ENCODE peak calls at places on chromosome 15, in eight cellular contexts. One of them, this sample, is unnamed.

GRCh38 chr15:94478763-94479162 is 247.4 kb downstream of the MCTP2 start:
- DNase-seq in stimulated activated naive B cell treated with anti-CD40 and anti-IgM and Interleukin-4, amounts not matched to agents 10 μg/mL and 1 μg/mL and 100 μg/mL, for 72 hours: no peak
- DNase-seq in glutamatergic neuron: peak; percentile 18
- DNase-seq in stimulated activated CD8-positive, alpha-beta memory T cell treated with anti-CD3 and anti-CD28 coated beads, Interleukin-15, amount 100 ng/mL, for 4 hours: no peak
- DNase-seq in CD8-positive, alpha-beta T cell: no peak
- DNase-seq in H4: no peak
- DNase-seq in HTR-8/SVneo: no peak
- DNase-seq in GM10248: no peak
- DNase-seq in this sample: no peak

GRCh38 chr15:77702211-77702957 is 69.7 kb upstream of the LINGO1 start:
- DNase-seq in stimulated activated naive B cell treated with anti-CD40 and anti-IgM and Interleukin-4, amounts not matched to agents 10 μg/mL and 1 μg/mL and 100 μg/mL, for 72 hours: no peak
- DNase-seq in glutamatergic neuron: no peak
- DNase-seq in stimulated activated CD8-positive, alpha-beta memory T cell treated with anti-CD3 and anti-CD28 coated beads, Interleukin-15, amount 100 ng/mL, for 4 hours: no peak
- DNase-seq in CD8-positive, alpha-beta T cell: no peak
- DNase-seq in H4: no peak
- DNase-seq in HTR-8/SVneo: peak; percentile 54
- DNase-seq in GM10248: peak; percentile 53
- DNase-seq in this sample: no peak

GRCh38 chr15:92979011-92979701 is 79.0 kb downstream of the CHD2 start:
- DNase-seq in stimulated activated naive B cell treated with anti-CD40 and anti-IgM and Interleukin-4, amounts not matched to agents 10 μg/mL and 1 μg/mL and 100 μg/mL, for 72 hours: no peak
- DNase-seq in glutamatergic neuron: no peak
- DNase-seq in stimulated activated CD8-positive, alpha-beta memory T cell treated with anti-CD3 and anti-CD28 coated beads, Interleukin-15, amount 100 ng/mL, for 4 hours: no peak
- DNase-seq in CD8-positive, alpha-beta T cell: no peak
- DNase-seq in H4: no peak
- DNase-seq in HTR-8/SVneo: no peak
- DNase-seq in GM10248: peak; percentile 13
- DNase-seq in this sample: no peak

GRCh38 chr15:72968531-72968922 is 83.7 kb upstream of the NEO1 start:
- DNase-seq in stimulated activated naive B cell treated with anti-CD40 and anti-IgM and Interleukin-4, amounts not matched to agents 10 μg/mL and 1 μg/mL and 100 μg/mL, for 72 hours: no peak
- DNase-seq in glutamatergic neuron: no peak
- DNase-seq in stimulated activated CD8-positive, alpha-beta memory T cell treated with anti-CD3 and anti-CD28 coated beads, Interleukin-15, amount 100 ng/mL, for 4 hours: no peak
- DNase-seq in CD8-positive, alpha-beta T cell: no peak
- DNase-seq in H4: no peak
- DNase-seq in HTR-8/SVneo: no peak
- DNase-seq in GM10248: no peak
- DNase-seq in this sample: no peak

GRCh38 chr15:81270781-81271491 is 53.0 kb downstream of the STARD5 start:
- DNase-seq in stimulated activated naive B cell treated with anti-CD40 and anti-IgM and Interleukin-4, amounts not matched to agents 10 μg/mL and 1 μg/mL and 100 μg/mL, for 72 hours: no peak
- DNase-seq in glutamatergic neuron: no peak
- DNase-seq in stimulated activated CD8-positive, alpha-beta memory T cell treated with anti-CD3 and anti-CD28 coated beads, Interleukin-15, amount 100 ng/mL, for 4 hours: no peak
- DNase-seq in CD8-positive, alpha-beta T cell: no peak
- DNase-seq in H4: no peak
- DNase-seq in HTR-8/SVneo: no peak
- DNase-seq in GM10248: no peak
- DNase-seq in this sample: no peak

GRCh38 chr15:73959012-73959581 is 32.8 kb downstream of the LOXL1 start:
- DNase-seq in stimulated activated naive B cell treated with anti-CD40 and anti-IgM and Interleukin-4, amounts not matched to agents 10 μg/mL and 1 μg/mL and 100 μg/mL, for 72 hours: no peak
- DNase-seq in glutamatergic neuron: no peak
- DNase-seq in stimulated activated CD8-positive, alpha-beta memory T cell treated with anti-CD3 and anti-CD28 coated beads, Interleukin-15, amount 100 ng/mL, for 4 hours: no peak
- DNase-seq in CD8-positive, alpha-beta T cell: no peak
- DNase-seq in H4: peak; percentile 76
- DNase-seq in HTR-8/SVneo: no peak
- DNase-seq in GM10248: no peak
- DNase-seq in this sample: no peak

GRCh38 chr15:39084683-39085530 is 496.0 kb upstream of the THBS1 start:
- DNase-seq in stimulated activated naive B cell treated with anti-CD40 and anti-IgM and Interleukin-4, amounts not matched to agents 10 μg/mL and 1 μg/mL and 100 μg/mL, for 72 hours: no peak
- DNase-seq in glutamatergic neuron: no peak
- DNase-seq in stimulated activated CD8-positive, alpha-beta memory T cell treated with anti-CD3 and anti-CD28 coated beads, Interleukin-15, amount 100 ng/mL, for 4 hours: no peak
- DNase-seq in CD8-positive, alpha-beta T cell: no peak
- DNase-seq in H4: peak; percentile 82
- DNase-seq in HTR-8/SVneo: no peak
- DNase-seq in GM10248: no peak
- DNase-seq in this sample: peak; percentile 74

GRCh38 chr15:32730677-32731654 is 13.2 kb downstream of the GREM1 start:
- DNase-seq in stimulated activated naive B cell treated with anti-CD40 and anti-IgM and Interleukin-4, amounts not matched to agents 10 μg/mL and 1 μg/mL and 100 μg/mL, for 72 hours: peak; percentile 15
- DNase-seq in glutamatergic neuron: peak; percentile 32
- DNase-seq in stimulated activated CD8-positive, alpha-beta memory T cell treated with anti-CD3 and anti-CD28 coated beads, Interleukin-15, amount 100 ng/mL, for 4 hours: no peak
- DNase-seq in CD8-positive, alpha-beta T cell: no peak
- DNase-seq in H4: no peak
- DNase-seq in HTR-8/SVneo: no peak
- DNase-seq in GM10248: no peak
- DNase-seq in this sample: no peak

GRCh38 chr15:95025924-95026728 is 794.8 kb downstream of the MCTP2 start:
- DNase-seq in stimulated activated naive B cell treated with anti-CD40 and anti-IgM and Interleukin-4, amounts not matched to agents 10 μg/mL and 1 μg/mL and 100 μg/mL, for 72 hours: no peak
- DNase-seq in glutamatergic neuron: peak; percentile 70
- DNase-seq in stimulated activated CD8-positive, alpha-beta memory T cell treated with anti-CD3 and anti-CD28 coated beads, Interleukin-15, amount 100 ng/mL, for 4 hours: no peak
- DNase-seq in CD8-positive, alpha-beta T cell: no peak
- DNase-seq in H4: peak; percentile 55
- DNase-seq in HTR-8/SVneo: peak; percentile 48
- DNase-seq in GM10248: no peak
- DNase-seq in this sample: no peak

GRCh38 chr15:57283774-57284508 is 92.4 kb upstream of the CGNL1 start:
- DNase-seq in stimulated activated naive B cell treated with anti-CD40 and anti-IgM and Interleukin-4, amounts not matched to agents 10 μg/mL and 1 μg/mL and 100 μg/mL, for 72 hours: no peak
- DNase-seq in glutamatergic neuron: no peak
- DNase-seq in stimulated activated CD8-positive, alpha-beta memory T cell treated with anti-CD3 and anti-CD28 coated beads, Interleukin-15, amount 100 ng/mL, for 4 hours: no peak
- DNase-seq in CD8-positive, alpha-beta T cell: no peak
- DNase-seq in H4: no peak
- DNase-seq in HTR-8/SVneo: no peak
- DNase-seq in GM10248: no peak
- DNase-seq in this sample: no peak

GRCh38 chr15:92159906-92160841 is 233.5 kb upstream of the ST8SIA2 start:
- DNase-seq in stimulated activated naive B cell treated with anti-CD40 and anti-IgM and Interleukin-4, amounts not matched to agents 10 μg/mL and 1 μg/mL and 100 μg/mL, for 72 hours: no peak
- DNase-seq in glutamatergic neuron: no peak
- DNase-seq in stimulated activated CD8-positive, alpha-beta memory T cell treated with anti-CD3 and anti-CD28 coated beads, Interleukin-15, amount 100 ng/mL, for 4 hours: no peak
- DNase-seq in CD8-positive, alpha-beta T cell: no peak
- DNase-seq in H4: no peak
- DNase-seq in HTR-8/SVneo: no peak
- DNase-seq in GM10248: no peak
- DNase-seq in this sample: no peak

GRCh38 chr15:63210151-63211051 is 21.0 kb downstream of the RAB8B start:
- DNase-seq in stimulated activated naive B cell treated with anti-CD40 and anti-IgM and Interleukin-4, amounts not matched to agents 10 μg/mL and 1 μg/mL and 100 μg/mL, for 72 hours: no peak
- DNase-seq in glutamatergic neuron: no peak
- DNase-seq in stimulated activated CD8-positive, alpha-beta memory T cell treated with anti-CD3 and anti-CD28 coated beads, Interleukin-15, amount 100 ng/mL, for 4 hours: no peak
- DNase-seq in CD8-positive, alpha-beta T cell: no peak
- DNase-seq in H4: no peak
- DNase-seq in HTR-8/SVneo: no peak
- DNase-seq in GM10248: no peak
- DNase-seq in this sample: no peak

GRCh38 chr15:82832601-82833209 is 23.3 kb downstream of the WHAMM start:
- DNase-seq in stimulated activated naive B cell treated with anti-CD40 and anti-IgM and Interleukin-4, amounts not matched to agents 10 μg/mL and 1 μg/mL and 100 μg/mL, for 72 hours: peak; percentile 52
- DNase-seq in glutamatergic neuron: no peak
- DNase-seq in stimulated activated CD8-positive, alpha-beta memory T cell treated with anti-CD3 and anti-CD28 coated beads, Interleukin-15, amount 100 ng/mL, for 4 hours: no peak
- DNase-seq in CD8-positive, alpha-beta T cell: no peak
- DNase-seq in H4: peak; percentile 69
- DNase-seq in HTR-8/SVneo: peak; percentile 78
- DNase-seq in GM10248: peak; percentile 73
- DNase-seq in this sample: no peak

GRCh38 chr15:97745481-97746071 is 214.9 kb upstream of the ARRDC4 start:
- DNase-seq in stimulated activated naive B cell treated with anti-CD40 and anti-IgM and Interleukin-4, amounts not matched to agents 10 μg/mL and 1 μg/mL and 100 μg/mL, for 72 hours: no peak
- DNase-seq in glutamatergic neuron: peak; percentile 51
- DNase-seq in stimulated activated CD8-positive, alpha-beta memory T cell treated with anti-CD3 and anti-CD28 coated beads, Interleukin-15, amount 100 ng/mL, for 4 hours: no peak
- DNase-seq in CD8-positive, alpha-beta T cell: no peak
- DNase-seq in H4: peak; percentile 39
- DNase-seq in HTR-8/SVneo: peak; percentile 17
- DNase-seq in GM10248: peak; percentile 35
- DNase-seq in this sample: no peak

GRCh38 chr15:73930790-73931281 is 4.6 kb downstream of the LOXL1 start:
- DNase-seq in stimulated activated naive B cell treated with anti-CD40 and anti-IgM and Interleukin-4, amounts not matched to agents 10 μg/mL and 1 μg/mL and 100 μg/mL, for 72 hours: no peak
- DNase-seq in glutamatergic neuron: no peak
- DNase-seq in stimulated activated CD8-positive, alpha-beta memory T cell treated with anti-CD3 and anti-CD28 coated beads, Interleukin-15, amount 100 ng/mL, for 4 hours: no peak
- DNase-seq in CD8-positive, alpha-beta T cell: no peak
- DNase-seq in H4: no peak
- DNase-seq in HTR-8/SVneo: no peak
- DNase-seq in GM10248: no peak
- DNase-seq in this sample: peak; percentile 35

GRCh38 chr15:101514318-101514717 is 24.8 kb upstream of the PCSK6 start:
- DNase-seq in stimulated activated naive B cell treated with anti-CD40 and anti-IgM and Interleukin-4, amounts not matched to agents 10 μg/mL and 1 μg/mL and 100 μg/mL, for 72 hours: no peak
- DNase-seq in glutamatergic neuron: no peak
- DNase-seq in stimulated activated CD8-positive, alpha-beta memory T cell treated with anti-CD3 and anti-CD28 coated beads, Interleukin-15, amount 100 ng/mL, for 4 hours: no peak
- DNase-seq in CD8-positive, alpha-beta T cell: no peak
- DNase-seq in H4: no peak
- DNase-seq in HTR-8/SVneo: no peak
- DNase-seq in GM10248: no peak
- DNase-seq in this sample: no peak

GRCh38 chr15:93072440-93073394 is 16.3 kb downstream of the RGMA start:
- DNase-seq in stimulated activated naive B cell treated with anti-CD40 and anti-IgM and Interleukin-4, amounts not matched to agents 10 μg/mL and 1 μg/mL and 100 μg/mL, for 72 hours: no peak
- DNase-seq in glutamatergic neuron: peak; percentile 82
- DNase-seq in stimulated activated CD8-positive, alpha-beta memory T cell treated with anti-CD3 and anti-CD28 coated beads, Interleukin-15, amount 100 ng/mL, for 4 hours: no peak
- DNase-seq in CD8-positive, alpha-beta T cell: no peak
- DNase-seq in H4: peak; percentile 19
- DNase-seq in HTR-8/SVneo: peak; percentile 74
- DNase-seq in GM10248: no peak
- DNase-seq in this sample: no peak

GRCh38 chr15:58241872-58242271 is 103.7 kb downstream of the AQP9 start:
- DNase-seq in stimulated activated naive B cell treated with anti-CD40 and anti-IgM and Interleukin-4, amounts not matched to agents 10 μg/mL and 1 μg/mL and 100 μg/mL, for 72 hours: no peak
- DNase-seq in glutamatergic neuron: no peak
- DNase-seq in stimulated activated CD8-positive, alpha-beta memory T cell treated with anti-CD3 and anti-CD28 coated beads, Interleukin-15, amount 100 ng/mL, for 4 hours: no peak
- DNase-seq in CD8-positive, alpha-beta T cell: no peak
- DNase-seq in H4: no peak
- DNase-seq in HTR-8/SVneo: no peak
- DNase-seq in GM10248: no peak
- DNase-seq in this sample: no peak

GRCh38 chr15:48723964-48724363 is 78.5 kb upstream of the FBN1 start:
- DNase-seq in stimulated activated naive B cell treated with anti-CD40 and anti-IgM and Interleukin-4, amounts not matched to agents 10 μg/mL and 1 μg/mL and 100 μg/mL, for 72 hours: no peak
- DNase-seq in glutamatergic neuron: no peak
- DNase-seq in stimulated activated CD8-positive, alpha-beta memory T cell treated with anti-CD3 and anti-CD28 coated beads, Interleukin-15, amount 100 ng/mL, for 4 hours: no peak
- DNase-seq in CD8-positive, alpha-beta T cell: no peak
- DNase-seq in H4: no peak
- DNase-seq in HTR-8/SVneo: no peak
- DNase-seq in GM10248: no peak
- DNase-seq in this sample: no peak

GRCh38 chr15:39579487-39580116 is 1.3 kb upstream of the THBS1 start:
- DNase-seq in stimulated activated naive B cell treated with anti-CD40 and anti-IgM and Interleukin-4, amounts not matched to agents 10 μg/mL and 1 μg/mL and 100 μg/mL, for 72 hours: no peak
- DNase-seq in glutamatergic neuron: no peak
- DNase-seq in stimulated activated CD8-positive, alpha-beta memory T cell treated with anti-CD3 and anti-CD28 coated beads, Interleukin-15, amount 100 ng/mL, for 4 hours: no peak
- DNase-seq in CD8-positive, alpha-beta T cell: no peak
- DNase-seq in H4: peak; percentile 88
- DNase-seq in HTR-8/SVneo: peak; percentile 65
- DNase-seq in GM10248: no peak
- DNase-seq in this sample: no peak

GRCh38 chr15:96276438-96277210 is 53.9 kb upstream of the NR2F2 start:
- DNase-seq in stimulated activated naive B cell treated with anti-CD40 and anti-IgM and Interleukin-4, amounts not matched to agents 10 μg/mL and 1 μg/mL and 100 μg/mL, for 72 hours: no peak
- DNase-seq in glutamatergic neuron: no peak
- DNase-seq in stimulated activated CD8-positive, alpha-beta memory T cell treated with anti-CD3 and anti-CD28 coated beads, Interleukin-15, amount 100 ng/mL, for 4 hours: no peak
- DNase-seq in CD8-positive, alpha-beta T cell: no peak
- DNase-seq in H4: no peak
- DNase-seq in HTR-8/SVneo: no peak
- DNase-seq in GM10248: no peak
- DNase-seq in this sample: no peak

GRCh38 chr15:88624156-88624970 is 3.2 kb downstream of the AEN start:
- DNase-seq in stimulated activated naive B cell treated with anti-CD40 and anti-IgM and Interleukin-4, amounts not matched to agents 10 μg/mL and 1 μg/mL and 100 μg/mL, for 72 hours: peak; percentile 24
- DNase-seq in glutamatergic neuron: no peak
- DNase-seq in stimulated activated CD8-positive, alpha-beta memory T cell treated with anti-CD3 and anti-CD28 coated beads, Interleukin-15, amount 100 ng/mL, for 4 hours: no peak
- DNase-seq in CD8-positive, alpha-beta T cell: no peak
- DNase-seq in H4: no peak
- DNase-seq in HTR-8/SVneo: peak; percentile 37
- DNase-seq in GM10248: peak; percentile 70
- DNase-seq in this sample: no peak

GRCh38 chr15:69313437-69314000 is 14.8 kb downstream of the PAQR5 start:
- DNase-seq in stimulated activated naive B cell treated with anti-CD40 and anti-IgM and Interleukin-4, amounts not matched to agents 10 μg/mL and 1 μg/mL and 100 μg/mL, for 72 hours: no peak
- DNase-seq in glutamatergic neuron: no peak
- DNase-seq in stimulated activated CD8-positive, alpha-beta memory T cell treated with anti-CD3 and anti-CD28 coated beads, Interleukin-15, amount 100 ng/mL, for 4 hours: no peak
- DNase-seq in CD8-positive, alpha-beta T cell: no peak
- DNase-seq in H4: no peak
- DNase-seq in HTR-8/SVneo: no peak
- DNase-seq in GM10248: no peak
- DNase-seq in this sample: peak; percentile 20

GRCh38 chr15:40930430-40931299 is 1.5 kb downstream of the DLL4 start:
- DNase-seq in stimulated activated naive B cell treated with anti-CD40 and anti-IgM and Interleukin-4, amounts not matched to agents 10 μg/mL and 1 μg/mL and 100 μg/mL, for 72 hours: no peak
- DNase-seq in glutamatergic neuron: peak; percentile 75
- DNase-seq in stimulated activated CD8-positive, alpha-beta memory T cell treated with anti-CD3 and anti-CD28 coated beads, Interleukin-15, amount 100 ng/mL, for 4 hours: no peak
- DNase-seq in CD8-positive, alpha-beta T cell: no peak
- DNase-seq in H4: no peak
- DNase-seq in HTR-8/SVneo: no peak
- DNase-seq in GM10248: peak; percentile 74
- DNase-seq in this sample: no peak

GRCh38 chr15:47292638-47293037 is 424.7 kb upstream of the SEMA6D start:
- DNase-seq in stimulated activated naive B cell treated with anti-CD40 and anti-IgM and Interleukin-4, amounts not matched to agents 10 μg/mL and 1 μg/mL and 100 μg/mL, for 72 hours: no peak
- DNase-seq in glutamatergic neuron: no peak
- DNase-seq in stimulated activated CD8-positive, alpha-beta memory T cell treated with anti-CD3 and anti-CD28 coated beads, Interleukin-15, amount 100 ng/mL, for 4 hours: no peak
- DNase-seq in CD8-positive, alpha-beta T cell: no peak
- DNase-seq in H4: no peak
- DNase-seq in HTR-8/SVneo: no peak
- DNase-seq in GM10248: no peak
- DNase-seq in this sample: no peak

GRCh38 chr15:101446527-101447167 is 42.9 kb downstream of the PCSK6 start:
- DNase-seq in stimulated activated naive B cell treated with anti-CD40 and anti-IgM and Interleukin-4, amounts not matched to agents 10 μg/mL and 1 μg/mL and 100 μg/mL, for 72 hours: no peak
- DNase-seq in glutamatergic neuron: no peak
- DNase-seq in stimulated activated CD8-positive, alpha-beta memory T cell treated with anti-CD3 and anti-CD28 coated beads, Interleukin-15, amount 100 ng/mL, for 4 hours: no peak
- DNase-seq in CD8-positive, alpha-beta T cell: no peak
- DNase-seq in H4: no peak
- DNase-seq in HTR-8/SVneo: no peak
- DNase-seq in GM10248: no peak
- DNase-seq in this sample: no peak

GRCh38 chr15:51982013-51982769 is 10.6 kb upstream of the LEO1 start:
- DNase-seq in stimulated activated naive B cell treated with anti-CD40 and anti-IgM and Interleukin-4, amounts not matched to agents 10 μg/mL and 1 μg/mL and 100 μg/mL, for 72 hours: no peak
- DNase-seq in glutamatergic neuron: no peak
- DNase-seq in stimulated activated CD8-positive, alpha-beta memory T cell treated with anti-CD3 and anti-CD28 coated beads, Interleukin-15, amount 100 ng/mL, for 4 hours: no peak
- DNase-seq in CD8-positive, alpha-beta T cell: no peak
- DNase-seq in H4: peak; percentile 92
- DNase-seq in HTR-8/SVneo: peak; percentile 73
- DNase-seq in GM10248: peak; percentile 78
- DNase-seq in this sample: no peak

GRCh38 chr15:32706704-32707103 is 11.1 kb upstream of the GREM1 start:
- DNase-seq in stimulated activated naive B cell treated with anti-CD40 and anti-IgM and Interleukin-4, amounts not matched to agents 10 μg/mL and 1 μg/mL and 100 μg/mL, for 72 hours: no peak
- DNase-seq in glutamatergic neuron: no peak
- DNase-seq in stimulated activated CD8-positive, alpha-beta memory T cell treated with anti-CD3 and anti-CD28 coated beads, Interleukin-15, amount 100 ng/mL, for 4 hours: no peak
- DNase-seq in CD8-positive, alpha-beta T cell: no peak
- DNase-seq in H4: no peak
- DNase-seq in HTR-8/SVneo: peak; percentile 38
- DNase-seq in GM10248: no peak
- DNase-seq in this sample: no peak

GRCh38 chr15:42750306-42750705 is 13.4 kb upstream of the CDAN1 start:
- DNase-seq in stimulated activated naive B cell treated with anti-CD40 and anti-IgM and Interleukin-4, amounts not matched to agents 10 μg/mL and 1 μg/mL and 100 μg/mL, for 72 hours: no peak
- DNase-seq in glutamatergic neuron: no peak
- DNase-seq in stimulated activated CD8-positive, alpha-beta memory T cell treated with anti-CD3 and anti-CD28 coated beads, Interleukin-15, amount 100 ng/mL, for 4 hours: no peak
- DNase-seq in CD8-positive, alpha-beta T cell: no peak
- DNase-seq in H4: no peak
- DNase-seq in HTR-8/SVneo: no peak
- DNase-seq in GM10248: no peak
- DNase-seq in this sample: no peak

GRCh38 chr15:50262533-50262932 is 3.0 kb downstream of the HDC start:
- DNase-seq in stimulated activated naive B cell treated with anti-CD40 and anti-IgM and Interleukin-4, amounts not matched to agents 10 μg/mL and 1 μg/mL and 100 μg/mL, for 72 hours: peak; percentile 36
- DNase-seq in glutamatergic neuron: no peak
- DNase-seq in stimulated activated CD8-positive, alpha-beta memory T cell treated with anti-CD3 and anti-CD28 coated beads, Interleukin-15, amount 100 ng/mL, for 4 hours: peak; percentile 38
- DNase-seq in CD8-positive, alpha-beta T cell: no peak
- DNase-seq in H4: no peak
- DNase-seq in HTR-8/SVneo: no peak
- DNase-seq in GM10248: no peak
- DNase-seq in this sample: peak; percentile 83

GRCh38 chr15:66911131-66911700 is 154.2 kb upstream of the SMAD3 start:
- DNase-seq in stimulated activated naive B cell treated with anti-CD40 and anti-IgM and Interleukin-4, amounts not matched to agents 10 μg/mL and 1 μg/mL and 100 μg/mL, for 72 hours: no peak
- DNase-seq in glutamatergic neuron: no peak
- DNase-seq in stimulated activated CD8-positive, alpha-beta memory T cell treated with anti-CD3 and anti-CD28 coated beads, Interleukin-15, amount 100 ng/mL, for 4 hours: no peak
- DNase-seq in CD8-positive, alpha-beta T cell: no peak
- DNase-seq in H4: no peak
- DNase-seq in HTR-8/SVneo: no peak
- DNase-seq in GM10248: no peak
- DNase-seq in this sample: no peak